ENCODE peak calls at places on chromosomes 4 and X, in seven cellular contexts. Q, D, X, W, M, O and L are unnamed samples.
A peak's percentile ranks its signal among the peaks of the same experiment; 100 is the strongest.

GRCh38 chr4:184165291-184165690 is 52.4 kb downstream of the ENPP6 start:
- DNase-seq in Q (no peak), D (no peak), X (no peak), W (peak; percentile 40), M (peak; percentile 64), O (no peak), L (no peak)

GRCh38 chr4:3313556-3314228 is 20.9 kb downstream of the RGS12 start:
- DNase-seq in Q (no peak), D (no peak), X (no peak), W (no peak), M (no peak), O (no peak), L (no peak)

GRCh38 chrX:152343306-152343705 is 107.8 kb downstream of the GABRA3 start:
- DNase-seq in Q (no peak), D (no peak), X (no peak), W (no peak), M (no peak), O (no peak), L (no peak)

GRCh38 chr4:8747467-8747841 is 124.2 kb downstream of the HMX1 start:
- DNase-seq in Q (no peak), D (no peak), X (no peak), W (no peak), M (no peak), O (no peak), L (no peak)

GRCh38 chr4:2714071-2714770 is 41.9 kb downstream of the TNIP2 start:
- DNase-seq in Q (no peak), D (no peak), X (peak; percentile 5), W (no peak), M (no peak), O (no peak), L (no peak)

GRCh38 chr4:174136013-174136412 is 147.5 kb downstream of the FBXO8 start:
- DNase-seq in Q (peak; percentile 5), D (no peak), X (no peak), W (no peak), M (no peak), O (no peak), L (no peak)

GRCh38 chr4:173243917-173244658 is 75.5 kb downstream of the GALNT7 start:
- DNase-seq in Q (no peak), D (no peak), X (no peak), W (no peak), M (no peak), O (peak; percentile 79), L (no peak)

GRCh38 chrX:50067435-50068292 is 133.1 kb downstream of the AKAP4 start:
- DNase-seq in Q (no peak), D (peak; percentile 69), X (no peak), W (no peak), M (no peak), O (peak; percentile 54), L (no peak)

GRCh38 chr4:139633661-139634060 is 32.0 kb upstream of the MGST2 start:
- DNase-seq in Q (peak; percentile 44), D (peak; percentile 45), X (no peak), W (peak; percentile 70), M (no peak), O (peak; percentile 64), L (no peak)

GRCh38 chr4:2805712-2806391 is 13.0 kb downstream of the SH3BP2 start:
- DNase-seq in Q (no peak), D (no peak), X (no peak), W (peak; percentile 67), M (no peak), O (no peak), L (no peak)

GRCh38 chr4:56313132-56313531 is 74.2 kb downstream of the AASDH start:
- DNase-seq in Q (no peak), D (no peak), X (no peak), W (no peak), M (no peak), O (no peak), L (no peak)

GRCh38 chrX:4380710-4381109 is 667.3 kb upstream of the PRKX start:
- DNase-seq in Q (no peak), D (no peak), X (no peak), W (no peak), M (no peak), O (no peak), L (no peak)

GRCh38 chrX:108313662-108314061 is 124.6 kb downstream of the COL4A6 start:
- DNase-seq in Q (peak; percentile 1), D (no peak), X (no peak), W (peak; percentile 77), M (no peak), O (no peak), L (no peak)

GRCh38 chr4:114277690-114278089 is 298.2 kb upstream of the ARSJ start:
- DNase-seq in Q (no peak), D (no peak), X (no peak), W (no peak), M (no peak), O (no peak), L (no peak)

GRCh38 chr4:4607336-4608213 is 65.7 kb upstream of the STX18 start:
- DNase-seq in Q (no peak), D (no peak), X (no peak), W (no peak), M (no peak), O (no peak), L (no peak)

GRCh38 chr4:78599931-78600375 is 48.4 kb downstream of the ANXA3 start:
- DNase-seq in Q (no peak), D (no peak), X (no peak), W (no peak), M (no peak), O (no peak), L (no peak)

GRCh38 chrX:30307466-30307865 is 1.7 kb downstream of the NR0B1 start:
- DNase-seq in Q (no peak), D (no peak), X (no peak), W (no peak), M (no peak), O (no peak), L (no peak)

GRCh38 chr4:123600921-123601904 is 204.6 kb downstream of the SPRY1 start:
- DNase-seq in Q (no peak), D (no peak), X (no peak), W (no peak), M (no peak), O (no peak), L (no peak)

GRCh38 chr4:140893939-140894338 is 137.8 kb upstream of the TBC1D9 start:
- DNase-seq in Q (peak; percentile 72), D (no peak), X (no peak), W (no peak), M (no peak), O (no peak), L (no peak)

GRCh38 chr4:4712800-4713528 is 146.5 kb upstream of the MSX1 start:
- DNase-seq in Q (no peak), D (no peak), X (no peak), W (no peak), M (no peak), O (no peak), L (no peak)

GRCh38 chr4:20684852-20685763 is 15.2 kb upstream of the PACRGL start:
- DNase-seq in Q (peak; percentile 41), D (peak; percentile 33), X (no peak), W (peak; percentile 58), M (no peak), O (peak; percentile 27), L (no peak)

GRCh38 chr4:15457401-15458201 is 12.1 kb upstream of the CC2D2A start:
- DNase-seq in Q (peak; percentile 47), D (peak; percentile 59), X (no peak), W (peak; percentile 46), M (peak; percentile 68), O (peak; percentile 7), L (no peak)

GRCh38 chr4:145828802-145829485 is 109.7 kb downstream of the ZNF827 start:
- DNase-seq in Q (no peak), D (no peak), X (no peak), W (no peak), M (no peak), O (no peak), L (no peak)

GRCh38 chr4:15012017-15012788 is 9.9 kb downstream of the CPEB2 start:
- DNase-seq in Q (no peak), D (no peak), X (no peak), W (no peak), M (no peak), O (no peak), L (no peak)

GRCh38 chrX:56787734-56788152 is 58.7 kb downstream of the NBDY start:
- DNase-seq in Q (no peak), D (no peak), X (no peak), W (no peak), M (no peak), O (no peak), L (no peak)

GRCh38 chrX:17529349-17529748 is 154.3 kb downstream of the NHS start:
- DNase-seq in Q (no peak), D (no peak), X (no peak), W (no peak), M (no peak), O (no peak), L (no peak)

GRCh38 chr4:169160825-169161224 is 109.9 kb downstream of the SH3RF1 start:
- DNase-seq in Q (peak; percentile 35), D (no peak), X (no peak), W (no peak), M (no peak), O (no peak), L (no peak)

GRCh38 chrX:23656684-23657083 is 10.6 kb upstream of the PRDX4 start:
- DNase-seq in Q (peak; percentile 23), D (no peak), X (no peak), W (peak; percentile 24), M (no peak), O (no peak), L (no peak)

GRCh38 chr4:176902710-176903323 is 110.1 kb upstream of the VEGFC start:
- DNase-seq in Q (peak; percentile 69), D (no peak), X (no peak), W (peak; percentile 80), M (no peak), O (no peak), L (no peak)